ENCODE peak calls at places on chromosomes 1 and 21, in seven cellular contexts. D is neural progenitor cell, P is OCI-LY7, R is GM10248, T is right lobe of liver, E is tibial nerve, Z is kidney epithelial cell. H is an unnamed sample.
A peak's percentile ranks its signal among the peaks of the same experiment; 100 is the strongest.

GRCh38 chr1:19113362-19114092 is 96.5 kb downstream of the UBR4 start:
- DNase-seq in D (peak; percentile 39), P (peak; percentile 42), R (peak; percentile 43), T (no peak), E (no peak), Z (peak; percentile 23), H (no peak)

GRCh38 chr1:222811671-222812070 is 3.2 kb upstream of the DISP1 start:
- DNase-seq in D (no peak), P (no peak), R (no peak), T (no peak), E (no peak), Z (no peak), H (no peak)

GRCh38 chr21:46110499-46111192 is 12.7 kb downstream of the COL6A2 start:
- DNase-seq in D (no peak), P (no peak), R (no peak), T (peak; percentile 54), E (peak; percentile 27), Z (no peak), H (no peak)

GRCh38 chr1:62397301-62397700 is 39.5 kb upstream of the USP1 start:
- DNase-seq in D (no peak), P (no peak), R (no peak), T (no peak), E (no peak), Z (no peak), H (no peak)

GRCh38 chr1:55156608-55157007 is 58.6 kb downstream of the USP24 start:
- DNase-seq in D (no peak), P (no peak), R (no peak), T (no peak), E (no peak), Z (no peak), H (no peak)

GRCh38 chr21:25895565-25896205 is 160.9 kb downstream of the GABPA start:
- DNase-seq in D (peak; percentile 41), P (peak; percentile 30), R (no peak), T (no peak), E (no peak), Z (no peak), H (no peak)

GRCh38 chr1:96918406-96918805 is 196.8 kb downstream of the PTBP2 start:
- DNase-seq in D (no peak), P (no peak), R (no peak), T (no peak), E (no peak), Z (no peak), H (no peak)

GRCh38 chr1:67479146-67479891 is 49.1 kb upstream of the SERBP1 start:
- DNase-seq in D (no peak), P (no peak), R (no peak), T (no peak), E (no peak), Z (peak; percentile 14), H (no peak)

GRCh38 chr1:8822383-8823294 is 5.2 kb upstream of the RERE start:
- DNase-seq in D (no peak), P (no peak), R (no peak), T (no peak), E (no peak), Z (peak; percentile 73), H (no peak)

GRCh38 chr1:245953876-245954660 is 553.0 kb downstream of the SMYD3 start:
- DNase-seq in D (no peak), P (peak; percentile 71), R (peak; percentile 31), T (no peak), E (no peak), Z (no peak), H (no peak)

GRCh38 chr1:58812926-58813325 is 29.1 kb upstream of the JUN start:
- DNase-seq in D (no peak), P (no peak), R (no peak), T (no peak), E (no peak), Z (no peak), H (no peak)

GRCh38 chr1:242203290-242203689 is 204.4 kb upstream of the MAP1LC3C start:
- DNase-seq in D (no peak), P (no peak), R (no peak), T (no peak), E (no peak), Z (no peak), H (no peak)
- TF ChIP-seq CTCF in D (no peak), P (no peak), R (no peak), T (no peak), E (no peak), Z (no peak), H (no peak)

GRCh38 chr1:46535063-46535462 is 16.4 kb downstream of the KNCN start:
- DNase-seq in D (no peak), P (peak; percentile 32), R (no peak), T (peak; percentile 74), E (no peak), Z (no peak), H (no peak)
- TF ChIP-seq CTCF in D (peak; percentile 23), P (peak; percentile 70), R (peak; percentile 57), T (peak; percentile 65), E (no peak), Z (peak; percentile 60), H (peak; percentile 58)

GRCh38 chr1:24322636-24323177 is 3.5 kb downstream of the GRHL3 start:
- DNase-seq in D (no peak), P (no peak), R (no peak), T (no peak), E (no peak), Z (no peak), H (no peak)

GRCh38 chr1:24321150-24321549 is 2.0 kb downstream of the GRHL3 start:
- DNase-seq in D (no peak), P (no peak), R (no peak), T (no peak), E (no peak), Z (no peak), H (no peak)

GRCh38 chr1:24323281-24323680 is 4.1 kb downstream of the GRHL3 start:
- DNase-seq in D (no peak), P (no peak), R (no peak), T (no peak), E (no peak), Z (no peak), H (no peak)

GRCh38 chr1:24319962-24320361 is 805 bp downstream of the GRHL3 start:
- DNase-seq in D (no peak), P (no peak), R (no peak), T (no peak), E (no peak), Z (no peak), H (no peak)

GRCh38 chr1:24321712-24322635 is 2.8 kb downstream of the GRHL3 start:
- DNase-seq in D (peak; percentile 79), P (peak; percentile 79), R (peak; percentile 83), T (peak; percentile 70), E (no peak), Z (peak; percentile 62), H (no peak)
- TF ChIP-seq CTCF in D (no peak), P (no peak), R (peak; percentile 6), T (no peak), E (no peak), Z (no peak), H (peak; percentile 26)

GRCh38 chr1:28156821-28157220 is 19.7 kb downstream of the PTAFR start:
- DNase-seq in D (no peak), P (no peak), R (no peak), T (no peak), E (no peak), Z (no peak), H (no peak)

GRCh38 chr1:28150125-28150780 is 26.2 kb downstream of the PTAFR start:
- DNase-seq in D (no peak), P (no peak), R (no peak), T (no peak), E (no peak), Z (no peak), H (peak; percentile 62)

GRCh38 chr1:28155628-28156027 is 20.9 kb downstream of the PTAFR start:
- DNase-seq in D (no peak), P (no peak), R (no peak), T (no peak), E (no peak), Z (no peak), H (no peak)

GRCh38 chr1:28157901-28158300 is 18.6 kb downstream of the PTAFR start:
- DNase-seq in D (no peak), P (no peak), R (no peak), T (no peak), E (no peak), Z (no peak), H (no peak)

GRCh38 chr1:28154083-28154594 is 22.4 kb downstream of the PTAFR start:
- DNase-seq in D (no peak), P (no peak), R (no peak), T (no peak), E (no peak), Z (no peak), H (no peak)
- TF ChIP-seq CTCF in D (no peak), P (no peak), R (no peak), T (no peak), E (no peak), Z (no peak), H (no peak)

GRCh38 chr1:5847013-5847654 is 145.1 kb downstream of the NPHP4 start:
- DNase-seq in D (peak; percentile 90), P (no peak), R (no peak), T (no peak), E (no peak), Z (no peak), H (no peak)
- TF ChIP-seq CTCF in D (no peak), P (no peak), R (no peak), T (no peak), E (no peak), Z (no peak), H (no peak)

GRCh38 chr1:30697977-30698376 is 25.4 kb downstream of the MATN1 start:
- DNase-seq in D (no peak), P (no peak), R (peak; percentile 47), T (no peak), E (no peak), Z (no peak), H (no peak)
- TF ChIP-seq CTCF in D (peak; percentile 6), P (no peak), R (no peak), T (no peak), E (no peak), Z (no peak), H (no peak)

GRCh38 chr21:40562603-40563002 is 284.4 kb downstream of the DSCAM start:
- DNase-seq in D (no peak), P (no peak), R (no peak), T (no peak), E (no peak), Z (no peak), H (no peak)
- TF ChIP-seq CTCF in D (no peak), P (no peak), R (no peak), T (no peak), E (no peak), Z (no peak), H (no peak)